ENCODE peak calls at places on chromosome 21, in four cellular contexts. One of them, this sample, is unnamed.

GRCh38 chr21:39159342-39160063 is 23.7 kb downstream of the PSMG1 start:
- DNase-seq in astrocyte of the cerebellum: no peak
- DNase-seq in IMR-90: peak; percentile 59
- DNase-seq in prostate gland: no peak
- DNase-seq in this sample: no peak

GRCh38 chr21:44485254-44485793 is 30.0 kb downstream of the LRRC3 start:
- DNase-seq in astrocyte of the cerebellum: no peak
- DNase-seq in IMR-90: peak; percentile 8
- DNase-seq in prostate gland: no peak
- DNase-seq in this sample: no peak

GRCh38 chr21:28106370-28106890 is 886.2 kb downstream of the LTN1 start:
- DNase-seq in astrocyte of the cerebellum: no peak
- DNase-seq in IMR-90: no peak
- DNase-seq in prostate gland: no peak
- DNase-seq in this sample: no peak

GRCh38 chr21:27363719-27364479 is 397.0 kb upstream of the ADAMTS5 start:
- DNase-seq in astrocyte of the cerebellum: no peak
- DNase-seq in IMR-90: peak; percentile 12
- DNase-seq in prostate gland: no peak
- DNase-seq in this sample: no peak

GRCh38 chr21:31872452-31873274 is at the start of gene HUNK:
- DNase-seq in astrocyte of the cerebellum: no peak
- DNase-seq in IMR-90: peak; percentile 54
- DNase-seq in prostate gland: peak; percentile 36
- DNase-seq in this sample: no peak

GRCh38 chr21:15241997-15242767 is 177.4 kb upstream of the NRIP1 start:
- DNase-seq in astrocyte of the cerebellum: no peak
- DNase-seq in IMR-90: no peak
- DNase-seq in prostate gland: no peak
- DNase-seq in this sample: no peak

GRCh38 chr21:44449473-44450363 is 5.6 kb upstream of the LRRC3 start:
- DNase-seq in astrocyte of the cerebellum: no peak
- DNase-seq in IMR-90: no peak
- DNase-seq in prostate gland: no peak
- DNase-seq in this sample: no peak

GRCh38 chr21:34372321-34372720 is 3.0 kb upstream of the SMIM11 start:
- DNase-seq in astrocyte of the cerebellum: no peak
- DNase-seq in IMR-90: no peak
- DNase-seq in prostate gland: no peak
- DNase-seq in this sample: no peak

GRCh38 chr21:30306821-30307330 is 13.2 kb downstream of the KRTAP26-1 start:
- DNase-seq in astrocyte of the cerebellum: no peak
- DNase-seq in IMR-90: no peak
- DNase-seq in prostate gland: no peak
- DNase-seq in this sample: no peak

GRCh38 chr21:15775981-15776380 is 46.2 kb downstream of the USP25 start:
- DNase-seq in astrocyte of the cerebellum: peak; percentile 53
- DNase-seq in IMR-90: peak; percentile 89
- DNase-seq in prostate gland: no peak
- DNase-seq in this sample: peak; percentile 60

GRCh38 chr21:44347911-44348451 is 5.4 kb upstream of the TRPM2 start:
- DNase-seq in astrocyte of the cerebellum: no peak
- DNase-seq in IMR-90: no peak
- DNase-seq in prostate gland: peak; percentile 60
- DNase-seq in this sample: no peak

GRCh38 chr21:44375281-44375651 is 21.8 kb downstream of the TRPM2 start:
- DNase-seq in astrocyte of the cerebellum: no peak
- DNase-seq in IMR-90: no peak
- DNase-seq in prostate gland: no peak
- DNase-seq in this sample: no peak

GRCh38 chr21:30345014-30345413 is 3.4 kb downstream of the KRTAP23-1 start:
- DNase-seq in astrocyte of the cerebellum: no peak
- DNase-seq in IMR-90: no peak
- DNase-seq in prostate gland: no peak
- DNase-seq in this sample: no peak

GRCh38 chr21:41121785-41122415 is 46.1 kb upstream of the BACE2 start:
- DNase-seq in astrocyte of the cerebellum: peak; percentile 76
- DNase-seq in IMR-90: peak; percentile 63
- DNase-seq in prostate gland: peak; percentile 90
- DNase-seq in this sample: peak; percentile 29

GRCh38 chr21:32844653-32845443 is 73.3 kb upstream of the PAXBP1 start:
- DNase-seq in astrocyte of the cerebellum: no peak
- DNase-seq in IMR-90: peak; percentile 43
- DNase-seq in prostate gland: no peak
- DNase-seq in this sample: peak; percentile 21

GRCh38 chr21:14383596-14384210 is 757 bp upstream of the HSPA13 start:
- DNase-seq in astrocyte of the cerebellum: no peak
- DNase-seq in IMR-90: peak; percentile 5
- DNase-seq in prostate gland: no peak
- DNase-seq in this sample: no peak

GRCh38 chr21:44764319-44765230 is 37.0 kb downstream of the UBE2G2 start:
- DNase-seq in astrocyte of the cerebellum: no peak
- DNase-seq in IMR-90: no peak
- DNase-seq in prostate gland: no peak
- DNase-seq in this sample: no peak

GRCh38 chr21:9774347-9774746 is 747.0 kb upstream of the TPTE start:
- DNase-seq in astrocyte of the cerebellum: no peak
- DNase-seq in IMR-90: no peak
- DNase-seq in prostate gland: no peak
- DNase-seq in this sample: no peak

GRCh38 chr21:28738882-28739281 is 253.8 kb downstream of the LTN1 start:
- DNase-seq in astrocyte of the cerebellum: no peak
- DNase-seq in IMR-90: no peak
- DNase-seq in prostate gland: no peak
- DNase-seq in this sample: no peak

GRCh38 chr21:41142051-41142795 is 25.7 kb upstream of the BACE2 start:
- DNase-seq in astrocyte of the cerebellum: peak; percentile 93
- DNase-seq in IMR-90: peak; percentile 47
- DNase-seq in prostate gland: peak; percentile 65
- DNase-seq in this sample: peak; percentile 52

GRCh38 chr21:27047331-27048314 is 80.7 kb upstream of the ADAMTS5 start:
- DNase-seq in astrocyte of the cerebellum: no peak
- DNase-seq in IMR-90: peak; percentile 79
- DNase-seq in prostate gland: no peak
- DNase-seq in this sample: no peak

DNA sequence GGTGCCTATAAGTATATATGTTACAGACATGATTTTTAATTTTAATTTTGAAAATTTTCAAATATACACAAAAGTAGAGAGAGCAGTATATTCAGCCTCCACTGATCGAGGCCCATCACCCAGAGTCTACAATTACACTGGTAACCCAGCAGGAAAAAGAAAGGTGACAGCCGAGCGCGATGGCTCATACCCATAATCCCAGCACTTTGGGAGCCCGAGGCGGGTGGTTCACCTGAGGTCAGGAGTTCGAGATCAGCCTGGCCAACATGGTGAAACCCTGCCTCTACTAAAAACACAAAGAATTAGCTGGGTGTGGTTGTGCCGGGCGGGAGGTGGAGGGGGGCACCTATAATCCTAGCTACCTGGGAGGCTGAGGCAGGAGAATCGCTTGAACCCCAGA is 1.4 kb downstream of the YBEY start:
- DNase-seq in astrocyte of the cerebellum: no peak
- DNase-seq in IMR-90: no peak
- DNase-seq in prostate gland: no peak
- DNase-seq in this sample: no peak
- H3K4me3 ChIP-seq in astrocyte of the cerebellum: peak overlapping the region; percentile 69
- H3K4me3 ChIP-seq in IMR-90: no peak overlapping the region
- H3K4me3 ChIP-seq in prostate gland: no peak overlapping the region
- H3K4me3 ChIP-seq in this sample: peak overlapping the region; percentile 77

DNA sequence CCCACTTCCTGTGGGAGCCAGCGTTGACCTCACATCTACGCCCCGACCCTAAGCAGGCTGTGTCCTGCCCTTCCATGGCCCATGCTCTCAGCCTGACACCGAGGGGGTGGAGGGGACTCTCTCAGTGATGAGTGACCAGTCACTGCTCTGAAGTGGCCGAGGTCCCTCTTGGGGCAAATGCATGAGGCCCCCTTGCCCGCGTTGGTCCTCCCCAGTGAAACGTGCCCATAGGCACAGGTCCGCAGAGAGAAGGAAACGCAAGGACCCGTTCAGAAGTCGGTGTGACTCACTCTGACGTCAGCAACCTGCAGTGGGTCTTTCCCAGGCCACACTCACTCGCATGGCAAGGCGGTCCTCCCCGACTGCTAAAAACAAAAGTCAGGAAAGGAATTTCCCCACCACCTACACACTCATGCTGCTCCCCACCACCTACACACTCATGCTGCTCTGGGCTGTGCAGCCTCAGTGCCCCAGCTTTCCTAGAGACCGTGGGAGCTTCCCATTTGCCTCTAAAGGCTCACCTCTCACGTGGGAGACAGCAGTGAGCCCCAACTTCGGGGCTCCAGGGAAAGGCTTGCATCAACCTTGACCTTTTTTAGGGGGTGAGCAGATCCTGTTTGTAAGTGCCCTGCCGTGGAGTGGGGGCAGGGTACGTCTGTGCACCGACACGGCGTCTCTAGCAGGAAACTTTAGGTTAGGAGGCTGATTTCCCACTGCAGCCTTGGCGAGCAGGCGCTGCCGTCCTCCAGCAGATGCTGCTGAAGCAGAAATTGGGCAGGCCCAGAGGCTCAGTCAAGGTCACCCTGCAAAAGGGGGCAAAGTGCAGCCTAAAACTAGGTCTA is 11.4 kb downstream of the UBASH3A start:
- DNase-seq in astrocyte of the cerebellum: peak; percentile 5
- DNase-seq in IMR-90: peak; percentile 78
- DNase-seq in prostate gland: no peak
- DNase-seq in this sample: no peak
- H3K4me3 ChIP-seq in astrocyte of the cerebellum: no peak overlapping the region
- H3K4me3 ChIP-seq in IMR-90: no peak overlapping the region
- H3K4me3 ChIP-seq in prostate gland: no peak overlapping the region
- H3K4me3 ChIP-seq in this sample: no peak overlapping the region

GRCh38 chr21:37528150-37528937 is 161.8 kb downstream of the DYRK1A start:
- DNase-seq in astrocyte of the cerebellum: no peak
- DNase-seq in IMR-90: no peak
- DNase-seq in prostate gland: no peak
- DNase-seq in this sample: no peak

GRCh38 chr21:37532868-37533780 is 166.6 kb downstream of the DYRK1A start:
- DNase-seq in astrocyte of the cerebellum: no peak
- DNase-seq in IMR-90: peak; percentile 61
- DNase-seq in prostate gland: no peak
- DNase-seq in this sample: no peak

GRCh38 chr21:37531402-37532042 is 164.9 kb downstream of the DYRK1A start:
- DNase-seq in astrocyte of the cerebellum: no peak
- DNase-seq in IMR-90: no peak
- DNase-seq in prostate gland: no peak
- DNase-seq in this sample: no peak

GRCh38 chr21:37529649-37530048 is 163.1 kb downstream of the DYRK1A start:
- DNase-seq in astrocyte of the cerebellum: no peak
- DNase-seq in IMR-90: no peak
- DNase-seq in prostate gland: no peak
- DNase-seq in this sample: no peak

DNA sequence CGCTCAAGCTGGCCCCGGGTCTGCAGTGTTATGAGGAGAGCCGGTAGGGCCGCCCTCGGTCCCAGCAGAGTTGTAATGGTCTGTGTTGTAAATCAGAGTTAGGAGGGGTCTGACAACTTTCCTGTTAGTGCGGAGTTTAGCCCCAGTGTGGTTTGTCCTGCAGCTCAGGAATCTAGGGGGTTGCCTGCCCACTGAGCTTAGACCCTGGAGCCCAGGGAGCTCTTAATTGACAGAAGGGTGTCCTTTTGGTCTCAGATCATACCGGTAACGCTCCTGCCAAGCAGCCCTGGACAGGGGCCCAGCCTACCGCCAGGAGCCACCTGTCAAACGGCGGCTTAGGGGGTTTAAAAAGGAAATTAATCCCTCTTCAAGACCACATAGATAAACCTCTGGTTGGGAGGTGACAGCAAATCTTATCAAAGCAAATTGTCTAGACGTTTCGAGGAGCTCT is 164.4 kb downstream of the DYRK1A start:
- DNase-seq in astrocyte of the cerebellum: no peak
- DNase-seq in IMR-90: no peak
- DNase-seq in prostate gland: no peak
- DNase-seq in this sample: no peak
- H3K4me3 ChIP-seq in astrocyte of the cerebellum: no peak overlapping the region
- H3K4me3 ChIP-seq in IMR-90: no peak overlapping the region
- H3K4me3 ChIP-seq in prostate gland: no peak overlapping the region
- H3K4me3 ChIP-seq in this sample: no peak overlapping the region

GRCh38 chr21:25997788-25998611 is 172.6 kb downstream of the APP start:
- DNase-seq in astrocyte of the cerebellum: no peak
- DNase-seq in IMR-90: no peak
- DNase-seq in prostate gland: peak; percentile 17
- DNase-seq in this sample: no peak
- H3K4me3 ChIP-seq in astrocyte of the cerebellum: no peak overlapping the region
- H3K4me3 ChIP-seq in IMR-90: no peak overlapping the region
- H3K4me3 ChIP-seq in prostate gland: no peak overlapping the region
- H3K4me3 ChIP-seq in this sample: no peak overlapping the region

GRCh38 chr21:36203603-36203889 is 46.9 kb downstream of the DOP1B start:
- DNase-seq in astrocyte of the cerebellum: peak; percentile 53
- DNase-seq in IMR-90: peak; percentile 92
- DNase-seq in prostate gland: no peak
- DNase-seq in this sample: no peak
- H3K4me3 ChIP-seq in astrocyte of the cerebellum: no peak overlapping the region
- H3K4me3 ChIP-seq in IMR-90: no peak overlapping the region
- H3K4me3 ChIP-seq in prostate gland: no peak overlapping the region
- H3K4me3 ChIP-seq in this sample: no peak overlapping the region